ENCODE peak calls at places on chromosomes 13 and 19, in seven cellular contexts. One of them, this sample, is unnamed.

GRCh38 chr19:19110410-19111137 is 27.7 kb downstream of the TMEM161A start:
- DNase-seq in activated CD4-positive, alpha-beta T cell treated with anti-CD3 and anti-CD28 coated beads, Interleukin-2, amount 50 U/mL, for 48 hours: peak
- DNase-seq in T-helper 17 cell: no peak
- DNase-seq in BJ: no peak
- DNase-seq in amygdala: no peak
- DNase-seq in RPMI7951: no peak
- DNase-seq in SK-N-DZ: no peak
- DNase-seq in this sample: peak

GRCh38 chr13:25167349-25167748 is 4.7 kb downstream of the AMER2 start:
- DNase-seq in RPMI7951: no peak
- DNase-seq in activated CD4-positive, alpha-beta T cell treated with anti-CD3 and anti-CD28 coated beads, Interleukin-2, amount 50 U/mL, for 48 hours: no peak
- DNase-seq in amygdala: no peak
- DNase-seq in SK-N-DZ: no peak
- DNase-seq in BJ: no peak
- DNase-seq in T-helper 17 cell: no peak
- DNase-seq in this sample: no peak

GRCh38 chr19:49098795-49099194 is 13.5 kb downstream of the SNRNP70 start:
- DNase-seq in BJ: no peak
- DNase-seq in RPMI7951: no peak
- DNase-seq in amygdala: no peak
- DNase-seq in SK-N-DZ: no peak
- DNase-seq in activated CD4-positive, alpha-beta T cell treated with anti-CD3 and anti-CD28 coated beads, Interleukin-2, amount 50 U/mL, for 48 hours: no peak
- DNase-seq in T-helper 17 cell: no peak
- DNase-seq in this sample: no peak

GRCh38 chr13:86085890-86086289 is 286.7 kb upstream of the SLITRK6 start:
- DNase-seq in T-helper 17 cell: no peak
- DNase-seq in RPMI7951: no peak
- DNase-seq in activated CD4-positive, alpha-beta T cell treated with anti-CD3 and anti-CD28 coated beads, Interleukin-2, amount 50 U/mL, for 48 hours: no peak
- DNase-seq in amygdala: no peak
- DNase-seq in BJ: no peak
- DNase-seq in SK-N-DZ: no peak
- DNase-seq in this sample: no peak

GRCh38 chr19:13022859-13023636 is 27.8 kb downstream of the NFIX start:
- DNase-seq in BJ: peak
- DNase-seq in activated CD4-positive, alpha-beta T cell treated with anti-CD3 and anti-CD28 coated beads, Interleukin-2, amount 50 U/mL, for 48 hours: no peak
- DNase-seq in SK-N-DZ: no peak
- DNase-seq in RPMI7951: peak
- DNase-seq in amygdala: peak
- DNase-seq in T-helper 17 cell: no peak
- DNase-seq in this sample: peak

GRCh38 chr19:50719566-50719965 is at the start of gene SHANK1:
- DNase-seq in amygdala: no peak
- DNase-seq in RPMI7951: no peak
- DNase-seq in activated CD4-positive, alpha-beta T cell treated with anti-CD3 and anti-CD28 coated beads, Interleukin-2, amount 50 U/mL, for 48 hours: no peak
- DNase-seq in BJ: no peak
- DNase-seq in SK-N-DZ: no peak
- DNase-seq in T-helper 17 cell: no peak
- DNase-seq in this sample: no peak

GRCh38 chr13:21538280-21538679 is 65.7 kb downstream of the MICU2 start:
- DNase-seq in activated CD4-positive, alpha-beta T cell treated with anti-CD3 and anti-CD28 coated beads, Interleukin-2, amount 50 U/mL, for 48 hours: no peak
- DNase-seq in BJ: no peak
- DNase-seq in SK-N-DZ: no peak
- DNase-seq in amygdala: no peak
- DNase-seq in RPMI7951: no peak
- DNase-seq in T-helper 17 cell: no peak
- DNase-seq in this sample: no peak

GRCh38 chr19:51016798-51017683 is 2.5 kb downstream of the KLK10 start:
- DNase-seq in activated CD4-positive, alpha-beta T cell treated with anti-CD3 and anti-CD28 coated beads, Interleukin-2, amount 50 U/mL, for 48 hours: peak
- DNase-seq in amygdala: no peak
- DNase-seq in BJ: no peak
- DNase-seq in SK-N-DZ: peak
- DNase-seq in T-helper 17 cell: no peak
- DNase-seq in RPMI7951: peak
- DNase-seq in this sample: peak

GRCh38 chr19:15252398-15253018 is 20.3 kb upstream of the EPHX3 start:
- DNase-seq in BJ: no peak
- DNase-seq in amygdala: no peak
- DNase-seq in RPMI7951: peak
- DNase-seq in T-helper 17 cell: no peak
- DNase-seq in SK-N-DZ: no peak
- DNase-seq in activated CD4-positive, alpha-beta T cell treated with anti-CD3 and anti-CD28 coated beads, Interleukin-2, amount 50 U/mL, for 48 hours: no peak
- DNase-seq in this sample: no peak

GRCh38 chr13:90416519-90416918 is 931.0 kb upstream of the MIR17HG start:
- DNase-seq in BJ: peak
- DNase-seq in amygdala: no peak
- DNase-seq in activated CD4-positive, alpha-beta T cell treated with anti-CD3 and anti-CD28 coated beads, Interleukin-2, amount 50 U/mL, for 48 hours: no peak
- DNase-seq in T-helper 17 cell: no peak
- DNase-seq in RPMI7951: peak
- DNase-seq in SK-N-DZ: no peak
- DNase-seq in this sample: no peak

GRCh38 chr19:39415111-39416046 is 2.9 kb downstream of the PLEKHG2 start:
- DNase-seq in activated CD4-positive, alpha-beta T cell treated with anti-CD3 and anti-CD28 coated beads, Interleukin-2, amount 50 U/mL, for 48 hours: no peak
- DNase-seq in amygdala: no peak
- DNase-seq in SK-N-DZ: no peak
- DNase-seq in BJ: no peak
- DNase-seq in T-helper 17 cell: no peak
- DNase-seq in RPMI7951: no peak
- DNase-seq in this sample: no peak

This sample was measured in BE2C.